ENCODE peak calls at places on chromosomes 7 and 10, in seven cellular contexts. One of them, this sample, is unnamed.
A peak's percentile ranks its signal among the peaks of the same experiment; 100 is the strongest.

GRCh38 chr10:52314007-52314821 is at the start of gene DKK1:
- DNase-seq in CD4-positive, CD25-positive, alpha-beta regulatory T cell: no peak
- DNase-seq in gastrocnemius medialis: peak; percentile 17
- DNase-seq in small intestine: peak; percentile 74
- DNase-seq in CD4-positive, alpha-beta memory T cell: no peak
- DNase-seq in GM23338: peak; percentile 91
- DNase-seq in neural progenitor cell: peak; percentile 87
- DNase-seq in this sample: peak; percentile 55

GRCh38 chr7:102806613-102807012 is 57.8 kb downstream of the FAM185A start:
- DNase-seq in CD4-positive, CD25-positive, alpha-beta regulatory T cell: no peak
- DNase-seq in GM23338: no peak
- DNase-seq in neural progenitor cell: no peak
- DNase-seq in CD4-positive, alpha-beta memory T cell: no peak
- DNase-seq in gastrocnemius medialis: no peak
- DNase-seq in small intestine: no peak
- DNase-seq in this sample: no peak

GRCh38 chr10:61992683-61993629 is 91.5 kb downstream of the ARID5B start:
- DNase-seq in gastrocnemius medialis: peak; percentile 59
- DNase-seq in CD4-positive, CD25-positive, alpha-beta regulatory T cell: peak; percentile 90
- DNase-seq in neural progenitor cell: no peak
- DNase-seq in CD4-positive, alpha-beta memory T cell: peak; percentile 84
- DNase-seq in small intestine: peak; percentile 59
- DNase-seq in GM23338: no peak
- DNase-seq in this sample: peak; percentile 54

GRCh38 chr7:33744293-33744692 is 161.0 kb upstream of the BMPER start:
- DNase-seq in CD4-positive, alpha-beta memory T cell: no peak
- DNase-seq in GM23338: peak; percentile 72
- DNase-seq in neural progenitor cell: peak; percentile 63
- DNase-seq in CD4-positive, CD25-positive, alpha-beta regulatory T cell: peak; percentile 39
- DNase-seq in small intestine: peak; percentile 60
- DNase-seq in gastrocnemius medialis: no peak
- DNase-seq in this sample: no peak

GRCh38 chr10:79904671-79905321 is 44.1 kb downstream of the SFTPD start:
- DNase-seq in neural progenitor cell: peak; percentile 83
- DNase-seq in CD4-positive, alpha-beta memory T cell: peak; percentile 30
- DNase-seq in GM23338: peak; percentile 85
- DNase-seq in small intestine: peak; percentile 31
- DNase-seq in gastrocnemius medialis: peak; percentile 40
- DNase-seq in CD4-positive, CD25-positive, alpha-beta regulatory T cell: peak; percentile 61
- DNase-seq in this sample: peak; percentile 80

GRCh38 chr10:24917979-24918378 is 34.4 kb downstream of the PRTFDC1 start:
- DNase-seq in neural progenitor cell: no peak
- DNase-seq in CD4-positive, CD25-positive, alpha-beta regulatory T cell: no peak
- DNase-seq in GM23338: no peak
- DNase-seq in small intestine: no peak
- DNase-seq in gastrocnemius medialis: no peak
- DNase-seq in CD4-positive, alpha-beta memory T cell: no peak
- DNase-seq in this sample: no peak

GRCh38 chr10:44961931-44962750 is 2.5 kb downstream of the RASSF4 start:
- DNase-seq in CD4-positive, alpha-beta memory T cell: no peak
- DNase-seq in GM23338: no peak
- DNase-seq in small intestine: no peak
- DNase-seq in neural progenitor cell: no peak
- DNase-seq in CD4-positive, CD25-positive, alpha-beta regulatory T cell: no peak
- DNase-seq in gastrocnemius medialis: no peak
- DNase-seq in this sample: peak; percentile 7

GRCh38 chr10:87842776-87843497 is 20.4 kb downstream of the KLLN start:
- DNase-seq in small intestine: no peak
- DNase-seq in neural progenitor cell: no peak
- DNase-seq in GM23338: peak; percentile 15
- DNase-seq in CD4-positive, CD25-positive, alpha-beta regulatory T cell: peak; percentile 55
- DNase-seq in CD4-positive, alpha-beta memory T cell: no peak
- DNase-seq in gastrocnemius medialis: no peak
- DNase-seq in this sample: no peak

GRCh38 chr7:362416-363096 is 72.6 kb downstream of the FOXL3 start:
- DNase-seq in small intestine: peak; percentile 45
- DNase-seq in CD4-positive, alpha-beta memory T cell: peak; percentile 57
- DNase-seq in CD4-positive, CD25-positive, alpha-beta regulatory T cell: peak; percentile 85
- DNase-seq in GM23338: no peak
- DNase-seq in gastrocnemius medialis: no peak
- DNase-seq in neural progenitor cell: no peak
- DNase-seq in this sample: peak; percentile 22

GRCh38 chr7:92115821-92116220 is 18.5 kb downstream of the CYP51A1 start:
- DNase-seq in small intestine: no peak
- DNase-seq in GM23338: no peak
- DNase-seq in gastrocnemius medialis: no peak
- DNase-seq in neural progenitor cell: no peak
- DNase-seq in CD4-positive, CD25-positive, alpha-beta regulatory T cell: no peak
- DNase-seq in CD4-positive, alpha-beta memory T cell: no peak
- DNase-seq in this sample: no peak

GRCh38 chr10:92572362-92573090 is 1.4 kb downstream of the IDE start:
- DNase-seq in CD4-positive, alpha-beta memory T cell: no peak
- DNase-seq in CD4-positive, CD25-positive, alpha-beta regulatory T cell: no peak
- DNase-seq in gastrocnemius medialis: no peak
- DNase-seq in neural progenitor cell: peak; percentile 30
- DNase-seq in GM23338: no peak
- DNase-seq in small intestine: no peak
- DNase-seq in this sample: no peak

GRCh38 chr10:22442468-22442867 is 97.2 kb downstream of the SPAG6 start:
- DNase-seq in CD4-positive, alpha-beta memory T cell: no peak
- DNase-seq in GM23338: no peak
- DNase-seq in gastrocnemius medialis: no peak
- DNase-seq in CD4-positive, CD25-positive, alpha-beta regulatory T cell: no peak
- DNase-seq in small intestine: no peak
- DNase-seq in neural progenitor cell: no peak
- DNase-seq in this sample: no peak

GRCh38 chr7:4067874-4068273 is 614.2 kb upstream of the FOXK1 start:
- DNase-seq in CD4-positive, alpha-beta memory T cell: no peak
- DNase-seq in GM23338: no peak
- DNase-seq in gastrocnemius medialis: no peak
- DNase-seq in small intestine: no peak
- DNase-seq in CD4-positive, CD25-positive, alpha-beta regulatory T cell: no peak
- DNase-seq in neural progenitor cell: no peak
- DNase-seq in this sample: no peak

GRCh38 chr7:102012941-102013461 is 195.6 kb downstream of the CUX1 start:
- DNase-seq in CD4-positive, alpha-beta memory T cell: no peak
- DNase-seq in small intestine: no peak
- DNase-seq in gastrocnemius medialis: no peak
- DNase-seq in neural progenitor cell: no peak
- DNase-seq in CD4-positive, CD25-positive, alpha-beta regulatory T cell: no peak
- DNase-seq in GM23338: no peak
- DNase-seq in this sample: no peak

GRCh38 chr7:33774762-33775523 is 130.4 kb upstream of the BMPER start:
- DNase-seq in CD4-positive, CD25-positive, alpha-beta regulatory T cell: no peak
- DNase-seq in small intestine: peak; percentile 4
- DNase-seq in neural progenitor cell: no peak
- DNase-seq in CD4-positive, alpha-beta memory T cell: no peak
- DNase-seq in GM23338: no peak
- DNase-seq in gastrocnemius medialis: peak; percentile 75
- DNase-seq in this sample: peak; percentile 62

DNA sequence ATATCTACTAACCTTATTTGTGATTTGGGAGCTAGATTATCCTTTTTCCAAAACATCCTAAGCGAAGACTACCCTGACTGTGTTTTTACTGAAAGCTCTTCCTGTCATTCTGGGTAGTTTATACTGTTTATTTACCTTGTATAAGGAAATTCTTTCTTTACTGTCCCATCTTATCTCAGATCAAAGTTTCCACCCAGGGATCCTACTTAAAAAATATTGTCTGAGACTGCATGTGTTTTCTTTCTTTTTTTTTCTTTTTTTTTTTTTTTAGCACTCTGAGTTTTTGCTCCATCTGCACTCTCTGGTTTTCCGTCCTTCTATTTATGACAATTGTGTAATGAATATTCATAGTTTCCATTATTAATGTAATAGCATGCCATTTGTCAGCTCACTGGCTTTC is 26.5 kb downstream of the CDK14 start:
- DNase-seq in gastrocnemius medialis: no peak
- DNase-seq in neural progenitor cell: no peak
- DNase-seq in CD4-positive, alpha-beta memory T cell: no peak
- DNase-seq in CD4-positive, CD25-positive, alpha-beta regulatory T cell: no peak
- DNase-seq in small intestine: no peak
- DNase-seq in GM23338: no peak
- DNase-seq in this sample: no peak
- H3K27ac ChIP-seq in gastrocnemius medialis: no peak overlapping the region
- H3K27ac ChIP-seq in neural progenitor cell: peak overlapping the region; percentile 76
- H3K27ac ChIP-seq in CD4-positive, alpha-beta memory T cell: no peak overlapping the region
- H3K27ac ChIP-seq in CD4-positive, CD25-positive, alpha-beta regulatory T cell: no peak overlapping the region
- H3K27ac ChIP-seq in small intestine: no peak overlapping the region
- H3K27ac ChIP-seq in GM23338: no peak overlapping the region
- H3K27ac ChIP-seq in this sample: no peak overlapping the region

DNA sequence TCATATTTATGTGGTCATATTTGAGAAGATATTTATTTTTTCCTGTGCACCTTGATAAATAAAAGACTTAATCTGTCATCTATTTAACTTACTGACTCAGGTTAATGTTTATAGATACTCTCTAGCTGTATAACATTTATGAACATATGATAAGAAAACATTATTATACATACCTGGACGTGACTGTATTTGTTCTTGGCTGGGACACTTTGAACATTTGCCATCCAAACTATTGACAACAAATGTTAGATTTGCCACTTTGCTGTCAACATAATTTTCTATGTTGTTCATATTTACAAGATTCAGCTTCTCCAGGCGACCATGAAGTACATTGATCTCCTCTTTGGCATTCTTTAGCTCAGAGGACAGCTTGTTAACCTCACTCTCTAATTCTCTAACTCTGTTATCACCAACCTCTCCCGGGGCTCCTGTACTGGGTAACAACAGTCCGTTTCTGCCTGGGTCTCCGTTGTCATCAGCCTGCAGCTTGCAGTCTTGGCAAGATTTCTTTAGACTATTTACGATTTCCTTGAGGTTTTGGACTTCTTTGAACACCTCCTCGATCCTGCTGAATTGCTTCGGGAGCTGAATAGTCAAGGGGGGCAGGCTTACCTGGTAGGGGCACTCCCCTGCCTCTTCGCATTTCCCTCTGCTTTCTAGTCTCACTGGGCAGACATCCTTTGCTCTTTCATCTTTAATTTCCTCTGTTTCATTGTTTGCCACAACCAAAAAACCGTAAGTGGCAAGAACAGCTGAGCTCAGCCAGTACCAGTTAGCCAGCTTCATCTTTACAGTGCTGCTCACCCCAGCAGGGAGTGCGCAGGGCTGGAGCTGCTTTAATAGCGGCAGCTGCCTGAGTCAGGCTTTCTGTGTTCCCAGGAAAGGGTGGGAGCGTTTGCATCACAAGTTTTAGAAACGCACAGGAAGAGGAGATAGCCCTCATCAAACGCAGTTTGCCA is at the start of gene FGL2:
- DNase-seq in small intestine: peak; percentile 62
- DNase-seq in neural progenitor cell: peak; percentile 74
- DNase-seq in gastrocnemius medialis: peak; percentile 56
- DNase-seq in CD4-positive, CD25-positive, alpha-beta regulatory T cell: peak; percentile 69
- DNase-seq in GM23338: peak; percentile 62
- DNase-seq in CD4-positive, alpha-beta memory T cell: peak; percentile 49
- DNase-seq in this sample: peak; percentile 69
- H3K4me3 ChIP-seq in small intestine: peak within 1 kb of the TSS; percentile 18
- H3K4me3 ChIP-seq in neural progenitor cell: peak within 1 kb of the TSS; percentile 46
- H3K4me3 ChIP-seq in gastrocnemius medialis: peak within 1 kb of the TSS; percentile 38
- H3K4me3 ChIP-seq in CD4-positive, CD25-positive, alpha-beta regulatory T cell: peak within 1 kb of the TSS; percentile 91
- H3K4me3 ChIP-seq in GM23338: peak within 1 kb of the TSS; percentile 37
- H3K4me3 ChIP-seq in CD4-positive, alpha-beta memory T cell: peak within 1 kb of the TSS; percentile 67
- H3K4me3 ChIP-seq in this sample: peak within 1 kb of the TSS; percentile 59

GRCh38 chr7:74475243-74475986 is 21.7 kb downstream of the GTF2IRD1 start:
- DNase-seq in GM23338: no peak
- DNase-seq in CD4-positive, CD25-positive, alpha-beta regulatory T cell: no peak
- DNase-seq in CD4-positive, alpha-beta memory T cell: no peak
- DNase-seq in gastrocnemius medialis: no peak
- DNase-seq in small intestine: peak; percentile 43
- DNase-seq in neural progenitor cell: no peak
- DNase-seq in this sample: no peak

GRCh38 chr7:74477188-74477587 is 23.5 kb downstream of the GTF2IRD1 start:
- DNase-seq in CD4-positive, CD25-positive, alpha-beta regulatory T cell: no peak
- DNase-seq in CD4-positive, alpha-beta memory T cell: no peak
- DNase-seq in GM23338: no peak
- DNase-seq in neural progenitor cell: no peak
- DNase-seq in gastrocnemius medialis: no peak
- DNase-seq in small intestine: no peak
- DNase-seq in this sample: no peak

GRCh38 chr7:74475987-74476350 is 22.3 kb downstream of the GTF2IRD1 start:
- DNase-seq in CD4-positive, CD25-positive, alpha-beta regulatory T cell: no peak
- DNase-seq in small intestine: no peak
- DNase-seq in neural progenitor cell: no peak
- DNase-seq in gastrocnemius medialis: no peak
- DNase-seq in CD4-positive, alpha-beta memory T cell: no peak
- DNase-seq in GM23338: no peak
- DNase-seq in this sample: no peak

GRCh38 chr7:74478671-74479065 is 25.0 kb downstream of the GTF2IRD1 start:
- DNase-seq in GM23338: no peak
- DNase-seq in neural progenitor cell: no peak
- DNase-seq in gastrocnemius medialis: no peak
- DNase-seq in CD4-positive, CD25-positive, alpha-beta regulatory T cell: no peak
- DNase-seq in small intestine: no peak
- DNase-seq in CD4-positive, alpha-beta memory T cell: no peak
- DNase-seq in this sample: no peak

DNA sequence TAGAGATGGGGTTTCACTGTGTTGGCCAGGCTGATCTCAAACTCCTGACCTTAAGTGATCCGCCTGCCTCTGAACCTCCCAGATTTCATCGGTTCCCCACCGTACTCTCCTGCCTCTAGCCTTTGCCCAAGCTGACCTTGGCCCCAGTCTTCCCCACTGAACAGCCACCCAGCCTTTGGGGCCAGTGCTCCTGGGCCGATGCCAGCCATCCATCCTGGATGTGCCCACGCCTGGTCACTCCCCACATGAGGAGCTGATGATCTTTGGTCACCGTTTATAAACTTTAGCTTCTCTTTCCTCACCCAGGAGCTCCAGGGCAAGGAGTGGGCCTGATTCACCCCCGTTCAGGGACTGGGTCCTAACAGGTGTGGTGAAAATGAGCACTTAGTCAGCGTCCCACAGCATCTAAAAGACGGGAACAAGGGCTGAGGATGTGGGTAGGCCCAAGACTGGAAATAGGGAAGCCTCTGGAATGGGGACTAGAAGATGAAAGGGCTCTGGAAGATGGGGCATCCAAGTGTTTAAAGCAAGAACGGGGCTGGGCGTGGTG is 22.9 kb downstream of the GTF2IRD1 start:
- DNase-seq in CD4-positive, CD25-positive, alpha-beta regulatory T cell: no peak
- DNase-seq in CD4-positive, alpha-beta memory T cell: no peak
- DNase-seq in gastrocnemius medialis: no peak
- DNase-seq in neural progenitor cell: no peak
- DNase-seq in GM23338: no peak
- DNase-seq in small intestine: peak; percentile 38
- DNase-seq in this sample: no peak
- H3K4me1 ChIP-seq in CD4-positive, CD25-positive, alpha-beta regulatory T cell: no peaks in the 10 kb centered on the region
- H3K4me1 ChIP-seq in CD4-positive, alpha-beta memory T cell: no peaks in the 10 kb centered on the region
- H3K4me1 ChIP-seq in gastrocnemius medialis: peaks cover 75% of the 10 kb centered on the region
- H3K4me1 ChIP-seq in neural progenitor cell: peaks cover 24% of the 10 kb centered on the region
- H3K4me1 ChIP-seq in GM23338: peaks cover 19% of the 10 kb centered on the region
- H3K4me1 ChIP-seq in small intestine: peaks cover 10% of the 10 kb centered on the region
- H3K4me1 ChIP-seq in this sample: peaks cover 25% of the 10 kb centered on the region

DNA sequence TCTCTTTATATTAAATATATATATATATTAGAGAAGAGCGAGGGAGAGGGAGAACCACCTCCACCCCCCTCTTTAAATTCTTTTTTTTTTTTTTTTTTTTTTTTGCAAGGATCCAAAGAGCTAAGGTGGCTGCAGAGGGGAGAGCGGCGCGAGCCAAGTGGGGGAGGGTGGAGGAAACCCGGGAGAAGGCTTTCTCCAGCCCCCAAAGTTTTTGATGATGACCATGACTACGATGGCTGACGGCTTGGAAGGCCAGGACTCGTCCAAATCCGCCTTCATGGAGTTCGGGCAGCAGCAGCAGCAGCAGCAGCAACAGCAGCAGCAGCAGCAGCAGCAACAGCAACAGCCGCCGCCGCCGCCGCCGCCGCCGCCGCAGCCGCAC is 402 bp downstream of the DLX6 start:
- DNase-seq in CD4-positive, CD25-positive, alpha-beta regulatory T cell: no peak
- DNase-seq in small intestine: no peak
- DNase-seq in gastrocnemius medialis: no peak
- DNase-seq in neural progenitor cell: no peak
- DNase-seq in GM23338: no peak
- DNase-seq in CD4-positive, alpha-beta memory T cell: peak; percentile 54
- DNase-seq in this sample: no peak
- H3K27ac ChIP-seq in CD4-positive, CD25-positive, alpha-beta regulatory T cell: no peak overlapping the region
- H3K27ac ChIP-seq in small intestine: no peak overlapping the region
- H3K27ac ChIP-seq in gastrocnemius medialis: no peak overlapping the region
- H3K27ac ChIP-seq in neural progenitor cell: no peak overlapping the region
- H3K27ac ChIP-seq in GM23338: no peak overlapping the region
- H3K27ac ChIP-seq in CD4-positive, alpha-beta memory T cell: no peak overlapping the region
- H3K27ac ChIP-seq in this sample: no peak overlapping the region